ENCODE peak calls at places on chromosomes 7 and 10, in four cellular contexts. U, N, D and Z are unnamed samples.

GRCh38 chr7:143229054-143229790 is 7.4 kb downstream of the TAS2R40 start:
- DNase-seq in U (no peak), N (no peak), D (no peak), Z (no peak)

GRCh38 chr10:58017719-58018367 is 249.9 kb downstream of the IPMK start:
- DNase-seq in U (peak), N (no peak), D (no peak), Z (no peak)

GRCh38 chr7:47477191-47478016 is 104.5 kb downstream of the TNS3 start:
- DNase-seq in U (no peak), N (no peak), D (no peak), Z (no peak)

GRCh38 chr7:92496876-92497275 is 19.1 kb upstream of the ERVW-1 start:
- DNase-seq in U (no peak), N (no peak), D (no peak), Z (no peak)

GRCh38 chr7:55641273-55641691 is 69.0 kb upstream of the VOPP1 start:
- DNase-seq in U (peak), N (no peak), D (no peak), Z (peak)

GRCh38 chr10:103578782-103579382 is 85.4 kb downstream of the NEURL1 start:
- DNase-seq in U (no peak), N (no peak), D (no peak), Z (no peak)

GRCh38 chr10:131257027-131257426 is 54.5 kb downstream of the TCERG1L start:
- DNase-seq in U (no peak), N (no peak), D (no peak), Z (no peak)

GRCh38 chr10:86486856-86487255 is 34.7 kb downstream of the WAPL start:
- DNase-seq in U (no peak), N (no peak), D (no peak), Z (no peak)

GRCh38 chr7:134016223-134016941 is 110.8 kb upstream of the LRGUK start:
- DNase-seq in U (no peak), N (no peak), D (no peak), Z (no peak)

GRCh38 chr7:88229302-88229870 is 9.5 kb upstream of the SRI start:
- DNase-seq in U (no peak), N (no peak), D (no peak), Z (no peak)

GRCh38 chr7:155104913-155105312 is 34.8 kb downstream of the HTR5A start:
- DNase-seq in U (no peak), N (no peak), D (no peak), Z (no peak)

GRCh38 chr7:1150400-1151002 is 9.5 kb downstream of the ZFAND2A start:
- DNase-seq in U (no peak), N (no peak), D (no peak), Z (no peak)

GRCh38 chr7:84509522-84509921 is 314.9 kb upstream of the SEMA3A start:
- DNase-seq in U (no peak), N (no peak), D (no peak), Z (no peak)

GRCh38 chr7:13903997-13904396 is 85.5 kb downstream of the ETV1 start:
- DNase-seq in U (no peak), N (no peak), D (no peak), Z (no peak)

GRCh38 chr7:50614721-50615518 is 49.7 kb upstream of the DDC start:
- DNase-seq in U (no peak), N (no peak), D (no peak), Z (no peak)

GRCh38 chr7:117231047-117231359 is 91.9 kb downstream of the WNT2 start:
- DNase-seq in U (no peak), N (no peak), D (no peak), Z (no peak)

GRCh38 chr10:61882621-61883375 is 18.7 kb upstream of the ARID5B start:
- DNase-seq in U (no peak), N (no peak), D (no peak), Z (no peak)

GRCh38 chr10:46031648-46032532 is 1.5 kb upstream of the NCOA4 start:
- DNase-seq in U (no peak), N (no peak), D (no peak), Z (no peak)

GRCh38 chr7:16083931-16084330 is 337.4 kb downstream of the CRPPA start:
- DNase-seq in U (no peak), N (no peak), D (no peak), Z (no peak)

GRCh38 chr10:61902448-61903183 is 1.1 kb downstream of the ARID5B start:
- DNase-seq in U (no peak), N (peak), D (peak), Z (peak)

GRCh38 chr7:140084972-140085371 is 22.2 kb upstream of the PARP12 start:
- DNase-seq in U (no peak), N (no peak), D (no peak), Z (no peak)

GRCh38 chr10:96910488-96911395 is 78.6 kb downstream of the LCOR start:
- DNase-seq in U (no peak), N (no peak), D (no peak), Z (no peak)

GRCh38 chr10:36630267-36630666 is 495.1 kb upstream of the ANKRD30A start:
- DNase-seq in U (no peak), N (no peak), D (no peak), Z (no peak)

GRCh38 chr10:99854860-99855259 is 72.4 kb downstream of the ABCC2 start:
- DNase-seq in U (peak), N (no peak), D (no peak), Z (peak)

GRCh38 chr7:66790725-66791124 is 50.2 kb downstream of the RABGEF1 start:
- DNase-seq in U (no peak), N (no peak), D (no peak), Z (no peak)

GRCh38 chr7:4831723-4832495 is 29.9 kb downstream of the PAPOLB start:
- DNase-seq in U (no peak), N (no peak), D (no peak), Z (no peak)

GRCh38 chr7:55177068-55177530 is 158.3 kb downstream of the EGFR start:
- DNase-seq in U (no peak), N (no peak), D (no peak), Z (no peak)

GRCh38 chr7:30681262-30682130 is 760 bp downstream of the CRHR2 start:
- DNase-seq in U (no peak), N (no peak), D (no peak), Z (no peak)

GRCh38 chr7:23981314-23981713 is 271.3 kb downstream of the STK31 start:
- DNase-seq in U (no peak), N (no peak), D (no peak), Z (no peak)

GRCh38 chr7:4739528-4739992 is 35.9 kb upstream of the AP5Z1 start:
- DNase-seq in U (no peak), N (no peak), D (peak), Z (peak)

GRCh38 chr10:81108516-81109199 is 571.0 kb downstream of the SH2D4B start:
- DNase-seq in U (no peak), N (no peak), D (no peak), Z (no peak)

GRCh38 chr7:155956977-155957376 is 144.7 kb upstream of the SHH start:
- DNase-seq in U (no peak), N (no peak), D (no peak), Z (no peak)

GRCh38 chr10:132829403-132829802 is 43.5 kb upstream of the NKX6-2 start:
- DNase-seq in U (no peak), N (peak), D (no peak), Z (no peak)

GRCh38 chr10:34732926-34733325 is 82.2 kb downstream of the PARD3 start:
- DNase-seq in U (no peak), N (no peak), D (no peak), Z (no peak)

GRCh38 chr7:133183042-133183441 is 69.8 kb upstream of the EXOC4 start:
- DNase-seq in U (no peak), N (no peak), D (no peak), Z (no peak)

GRCh38 chr7:41629711-41630111 is 73.2 kb downstream of the INHBA start:
- DNase-seq in U (no peak), N (no peak), D (no peak), Z (no peak)

GRCh38 chr10:99927719-99928280 is 81.9 kb downstream of the DNMBP start:
- DNase-seq in U (no peak), N (no peak), D (no peak), Z (no peak)

GRCh38 chr7:7798510-7798909 is 80.1 kb upstream of the RPA3 start:
- DNase-seq in U (no peak), N (no peak), D (no peak), Z (no peak)